ENCODE peak calls at places on chromosomes 12 and 14, in six cellular contexts. One of them, this sample, is unnamed.

GRCh38 chr12:109896188-109896587 is 3.9 kb upstream of the TCHP start:
- DNase-seq in HepG2: no peak
- DNase-seq in GM12878: no peak
- DNase-seq in H1: no peak
- DNase-seq in K562: no peak
- DNase-seq in GM12891: no peak
- DNase-seq in this sample: no peak

GRCh38 chr14:39266589-39266870 is 32.8 kb downstream of the MIA2 start:
- DNase-seq in HepG2: peak; percentile 96
- DNase-seq in GM12878: no peak
- DNase-seq in H1: peak; percentile 5
- DNase-seq in K562: peak; percentile 51
- DNase-seq in GM12891: no peak
- DNase-seq in this sample: no peak

GRCh38 chr12:103093499-103094106 is 136.1 kb downstream of the ASCL1 start:
- DNase-seq in HepG2: no peak
- DNase-seq in GM12878: no peak
- DNase-seq in H1: no peak
- DNase-seq in K562: no peak
- DNase-seq in GM12891: no peak
- DNase-seq in this sample: no peak

GRCh38 chr12:123601602-123602489 is at the start of gene DDX55:
- DNase-seq in HepG2: peak; percentile 73
- DNase-seq in GM12878: peak; percentile 23
- DNase-seq in H1: no peak
- DNase-seq in K562: peak; percentile 85
- DNase-seq in GM12891: peak; percentile 82
- DNase-seq in this sample: peak; percentile 80

GRCh38 chr12:91040356-91040755 is 17.5 kb downstream of the KERA start:
- DNase-seq in HepG2: no peak
- DNase-seq in GM12878: no peak
- DNase-seq in H1: no peak
- DNase-seq in K562: no peak
- DNase-seq in GM12891: no peak
- DNase-seq in this sample: no peak

GRCh38 chr12:128797119-128798118 is 26.3 kb downstream of the SLC15A4 start:
- DNase-seq in HepG2: no peak
- DNase-seq in GM12878: no peak
- DNase-seq in H1: peak; percentile 50
- DNase-seq in K562: no peak
- DNase-seq in GM12891: no peak
- DNase-seq in this sample: no peak

GRCh38 chr14:54798465-54799124 is 104.0 kb downstream of the GCH1 start:
- DNase-seq in HepG2: no peak
- DNase-seq in GM12878: no peak
- DNase-seq in H1: no peak
- DNase-seq in K562: no peak
- DNase-seq in GM12891: no peak
- DNase-seq in this sample: no peak

GRCh38 chr12:122064780-122065588 is 13.6 kb upstream of the MLXIP start:
- DNase-seq in HepG2: peak; percentile 69
- DNase-seq in GM12878: no peak
- DNase-seq in H1: no peak
- DNase-seq in K562: peak; percentile 77
- DNase-seq in GM12891: no peak
- DNase-seq in this sample: no peak

DNA sequence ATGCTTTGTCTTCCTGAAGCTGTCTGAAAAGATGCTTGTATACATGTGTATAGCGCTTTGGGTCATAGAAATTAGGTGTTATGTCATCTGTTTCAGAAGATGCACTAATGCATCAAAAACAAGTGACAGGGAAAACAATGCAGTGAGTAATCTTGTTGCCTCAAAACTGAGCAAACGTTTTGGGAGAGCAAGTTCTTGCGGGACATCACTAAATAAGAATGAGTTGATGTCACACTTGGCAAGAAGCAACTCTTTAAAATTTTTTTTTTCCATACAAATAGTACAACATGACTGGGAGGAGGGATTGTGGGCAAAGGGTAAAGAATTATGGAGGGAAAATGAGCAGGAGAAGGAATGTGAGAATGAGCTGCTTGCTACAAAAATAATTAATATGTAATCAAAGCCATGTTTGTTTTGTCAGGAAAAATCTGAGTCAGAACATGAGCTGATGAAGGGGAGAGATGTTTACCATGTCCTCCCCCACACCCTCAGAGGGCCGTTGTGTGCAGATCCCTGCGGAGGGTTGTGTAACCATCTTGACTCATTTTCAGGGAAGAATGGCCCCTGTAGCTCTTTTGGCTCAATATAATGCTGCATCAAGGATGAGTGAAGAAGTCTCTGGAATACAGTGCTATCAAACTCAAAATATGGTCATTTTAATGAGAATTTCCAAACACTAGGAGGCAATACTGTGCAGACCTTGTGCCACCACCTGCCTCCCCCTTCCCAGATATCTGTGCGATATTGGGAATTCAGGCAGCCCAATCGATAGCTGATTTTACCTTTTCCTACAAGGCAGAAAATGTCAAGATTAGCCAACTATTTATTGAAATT is 41.4 kb downstream of the BORCS5 start:
- DNase-seq in HepG2: peak; percentile 89
- DNase-seq in GM12878: no peak
- DNase-seq in H1: no peak
- DNase-seq in K562: peak; percentile 17
- DNase-seq in GM12891: no peak
- DNase-seq in this sample: no peak
- TF ChIP-seq POLR2AphosphoS5 in HepG2: no peak
- TF ChIP-seq POLR2AphosphoS5 in GM12878: no peak
- TF ChIP-seq POLR2AphosphoS5 in H1: no peak
- TF ChIP-seq POLR2AphosphoS5 in K562: no peak
- TF ChIP-seq POLR2AphosphoS5 in GM12891: no peak
- TF ChIP-seq POLR2AphosphoS5 in this sample: no peak

GRCh38 chr14:38143651-38144505 is 63.8 kb upstream of the SSTR1 start:
- DNase-seq in HepG2: no peak
- DNase-seq in GM12878: no peak
- DNase-seq in H1: no peak
- DNase-seq in K562: no peak
- DNase-seq in GM12891: no peak
- DNase-seq in this sample: no peak
- TF ChIP-seq POLR2A in HepG2: no peak
- TF ChIP-seq POLR2A in GM12878: no peak
- TF ChIP-seq POLR2A in H1: no peak
- TF ChIP-seq POLR2A in K562: no peak
- TF ChIP-seq POLR2A in GM12891: no peak
- TF ChIP-seq POLR2A in this sample: no peak

GRCh38 chr12:16359512-16360491 is 12.4 kb downstream of the MGST1 start:
- DNase-seq in HepG2: peak; percentile 56
- DNase-seq in GM12878: no peak
- DNase-seq in H1: peak; percentile 41
- DNase-seq in K562: peak; percentile 53
- DNase-seq in GM12891: no peak
- DNase-seq in this sample: no peak
- TF ChIP-seq TAF1 in HepG2: no peak
- TF ChIP-seq TAF1 in GM12878: no peak
- TF ChIP-seq TAF1 in H1: no peak
- TF ChIP-seq TAF1 in K562: no peak
- TF ChIP-seq TAF1 in GM12891: no peak
- TF ChIP-seq TAF1 in this sample: no peak

GRCh38 chr12:54981796-54982195 is 2.8 kb downstream of the TESPA1 start:
- DNase-seq in HepG2: no peak
- DNase-seq in GM12878: no peak
- DNase-seq in H1: no peak
- DNase-seq in K562: no peak
- DNase-seq in GM12891: no peak
- DNase-seq in this sample: no peak

GRCh38 chr12:54983536-54984102 is 943 bp downstream of the TESPA1 start:
- DNase-seq in HepG2: no peak
- DNase-seq in GM12878: no peak
- DNase-seq in H1: no peak
- DNase-seq in K562: no peak
- DNase-seq in GM12891: no peak
- DNase-seq in this sample: no peak

GRCh38 chr12:54987611-54988231 is 3.2 kb upstream of the TESPA1 start:
- DNase-seq in HepG2: no peak
- DNase-seq in GM12878: no peak
- DNase-seq in H1: no peak
- DNase-seq in K562: peak; percentile 63
- DNase-seq in GM12891: no peak
- DNase-seq in this sample: no peak

GRCh38 chr12:54988402-54989054 is 4.0 kb upstream of the TESPA1 start:
- DNase-seq in HepG2: no peak
- DNase-seq in GM12878: no peak
- DNase-seq in H1: no peak
- DNase-seq in K562: peak; percentile 79
- DNase-seq in GM12891: no peak
- DNase-seq in this sample: no peak

GRCh38 chr12:54984602-54985376 is at the start of gene TESPA1:
- DNase-seq in HepG2: no peak
- DNase-seq in GM12878: peak; percentile 90
- DNase-seq in H1: no peak
- DNase-seq in K562: no peak
- DNase-seq in GM12891: peak; percentile 45
- DNase-seq in this sample: peak; percentile 37
- TF ChIP-seq POLR2AphosphoS5 in HepG2: no peak
- TF ChIP-seq POLR2AphosphoS5 in GM12878: peak; percentile 97
- TF ChIP-seq POLR2AphosphoS5 in H1: no peak
- TF ChIP-seq POLR2AphosphoS5 in K562: no peak
- TF ChIP-seq POLR2AphosphoS5 in GM12891: peak; percentile 96
- TF ChIP-seq POLR2AphosphoS5 in this sample: peak; percentile 84

DNA sequence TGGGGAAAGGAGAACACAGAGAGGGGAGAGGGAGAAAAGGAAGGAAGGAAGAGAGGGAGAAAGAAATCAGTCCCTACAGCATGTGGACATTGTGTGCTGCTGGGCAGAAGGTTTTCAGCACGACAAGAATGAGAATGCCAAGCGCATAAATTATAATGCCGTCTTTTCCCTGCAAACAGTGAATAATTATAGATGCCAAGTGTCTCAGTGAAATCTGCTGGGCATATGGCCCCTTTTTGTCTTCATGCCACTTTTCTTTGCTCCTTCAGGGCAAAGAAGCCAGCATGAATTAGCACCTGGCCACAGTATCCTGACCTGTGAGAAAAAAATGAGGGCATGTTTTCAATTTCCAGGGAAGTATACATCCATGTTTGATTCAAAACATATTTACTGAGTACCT is 22.6 kb upstream of the PPP2R5C start:
- DNase-seq in HepG2: no peak
- DNase-seq in GM12878: no peak
- DNase-seq in H1: no peak
- DNase-seq in K562: no peak
- DNase-seq in GM12891: no peak
- DNase-seq in this sample: no peak
- TF ChIP-seq POLR2A in HepG2: no peak
- TF ChIP-seq POLR2A in GM12878: no peak
- TF ChIP-seq POLR2A in H1: no peak
- TF ChIP-seq POLR2A in K562: no peak
- TF ChIP-seq POLR2A in GM12891: no peak
- TF ChIP-seq POLR2A in this sample: no peak

GRCh38 chr12:80701388-80701787 is 6.0 kb upstream of the MYF6 start:
- DNase-seq in HepG2: no peak
- DNase-seq in GM12878: no peak
- DNase-seq in H1: no peak
- DNase-seq in K562: no peak
- DNase-seq in GM12891: no peak
- DNase-seq in this sample: no peak

GRCh38 chr12:80702889-80703605 is 4.4 kb upstream of the MYF6 start:
- DNase-seq in HepG2: peak; percentile 5
- DNase-seq in GM12878: peak; percentile 23
- DNase-seq in H1: no peak
- DNase-seq in K562: no peak
- DNase-seq in GM12891: no peak
- DNase-seq in this sample: no peak

GRCh38 chr12:80698266-80698665 is 9.2 kb upstream of the MYF6 start:
- DNase-seq in HepG2: no peak
- DNase-seq in GM12878: no peak
- DNase-seq in H1: no peak
- DNase-seq in K562: no peak
- DNase-seq in GM12891: no peak
- DNase-seq in this sample: no peak

GRCh38 chr12:80698847-80699542 is 8.4 kb upstream of the MYF6 start:
- DNase-seq in HepG2: no peak
- DNase-seq in GM12878: no peak
- DNase-seq in H1: no peak
- DNase-seq in K562: no peak
- DNase-seq in GM12891: no peak
- DNase-seq in this sample: no peak

DNA sequence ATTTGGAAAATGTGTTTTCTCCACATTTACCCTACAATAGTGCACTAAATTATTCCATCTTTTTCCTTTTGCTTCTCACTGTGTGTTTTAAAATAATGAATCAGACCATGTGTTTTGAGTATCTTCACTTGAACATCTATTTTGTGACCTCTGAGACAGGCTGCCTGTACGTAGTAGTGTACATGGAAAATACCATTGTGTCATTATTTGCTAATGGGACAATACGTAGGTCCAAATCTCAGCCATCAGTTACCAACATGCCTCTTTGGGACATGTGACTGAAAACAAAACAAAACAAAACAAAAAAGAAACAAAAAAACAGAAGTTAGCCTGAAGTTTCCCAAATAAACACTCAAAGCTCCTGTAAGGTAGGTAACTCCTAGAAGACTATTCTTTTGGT is 7.1 kb upstream of the MYF6 start:
- DNase-seq in HepG2: no peak
- DNase-seq in GM12878: no peak
- DNase-seq in H1: no peak
- DNase-seq in K562: no peak
- DNase-seq in GM12891: no peak
- DNase-seq in this sample: no peak
- TF ChIP-seq TAF1 in HepG2: no peak
- TF ChIP-seq TAF1 in GM12878: no peak
- TF ChIP-seq TAF1 in H1: no peak
- TF ChIP-seq TAF1 in K562: no peak
- TF ChIP-seq TAF1 in GM12891: no peak
- TF ChIP-seq TAF1 in this sample: no peak

This sample was measured in GM12892.